ENCODE peak calls at places on chromosomes 5 and 9, in ten cellular contexts. One of them, this sample, is unnamed.

GRCh38 chr5:39580702-39581498 is 156.1 kb upstream of the DAB2 start:
- DNase-seq in NCI-H1092 treated with DMSO at 0.1 percent for 48 hours: no peak
- DNase-seq in NCI-H2081: no peak
- DNase-seq in tibial artery: no peak
- DNase-seq in NCI-H345: no peak
- DNase-seq in stimulated activated naive B cell treated with anti-CD40 and anti-IgM and Interleukin-4, amounts not matched to agents 10 μg/mL and 1 μg/mL and 100 μg/mL, for 72 hours: no peak
- DNase-seq in GM23248: peak; percentile 78
- DNase-seq in fibroblast of the aortic adventitia: peak; percentile 90
- DNase-seq in T-helper 2 cell: no peak
- DNase-seq in CD4-positive, alpha-beta memory T cell: no peak
- DNase-seq in this sample: peak; percentile 43

GRCh38 chr9:125969462-125969861 is 222.3 kb downstream of the PBX3 start:
- DNase-seq in NCI-H1092 treated with DMSO at 0.1 percent for 48 hours: no peak
- DNase-seq in NCI-H2081: no peak
- DNase-seq in tibial artery: no peak
- DNase-seq in NCI-H345: no peak
- DNase-seq in stimulated activated naive B cell treated with anti-CD40 and anti-IgM and Interleukin-4, amounts not matched to agents 10 μg/mL and 1 μg/mL and 100 μg/mL, for 72 hours: no peak
- DNase-seq in GM23248: no peak
- DNase-seq in fibroblast of the aortic adventitia: no peak
- DNase-seq in T-helper 2 cell: no peak
- DNase-seq in CD4-positive, alpha-beta memory T cell: no peak
- DNase-seq in this sample: no peak

GRCh38 chr5:148740966-148741742 is 85.3 kb upstream of the ADRB2 start:
- DNase-seq in NCI-H1092 treated with DMSO at 0.1 percent for 48 hours: peak; percentile 4
- DNase-seq in NCI-H2081: peak; percentile 7
- DNase-seq in tibial artery: no peak
- DNase-seq in NCI-H345: peak; percentile 55
- DNase-seq in stimulated activated naive B cell treated with anti-CD40 and anti-IgM and Interleukin-4, amounts not matched to agents 10 μg/mL and 1 μg/mL and 100 μg/mL, for 72 hours: no peak
- DNase-seq in GM23248: peak; percentile 65
- DNase-seq in fibroblast of the aortic adventitia: peak; percentile 84
- DNase-seq in T-helper 2 cell: no peak
- DNase-seq in CD4-positive, alpha-beta memory T cell: peak; percentile 29
- DNase-seq in this sample: peak; percentile 68

GRCh38 chr5:147187163-147187562 is 47.7 kb upstream of the STK32A start:
- DNase-seq in NCI-H1092 treated with DMSO at 0.1 percent for 48 hours: peak; percentile 22
- DNase-seq in NCI-H2081: no peak
- DNase-seq in tibial artery: no peak
- DNase-seq in NCI-H345: no peak
- DNase-seq in stimulated activated naive B cell treated with anti-CD40 and anti-IgM and Interleukin-4, amounts not matched to agents 10 μg/mL and 1 μg/mL and 100 μg/mL, for 72 hours: no peak
- DNase-seq in GM23248: no peak
- DNase-seq in fibroblast of the aortic adventitia: no peak
- DNase-seq in T-helper 2 cell: no peak
- DNase-seq in CD4-positive, alpha-beta memory T cell: no peak
- DNase-seq in this sample: no peak

GRCh38 chr5:56516936-56517521 is 283.9 kb upstream of the ANKRD55 start:
- DNase-seq in NCI-H1092 treated with DMSO at 0.1 percent for 48 hours: no peak
- DNase-seq in NCI-H2081: no peak
- DNase-seq in tibial artery: no peak
- DNase-seq in NCI-H345: peak; percentile 44
- DNase-seq in stimulated activated naive B cell treated with anti-CD40 and anti-IgM and Interleukin-4, amounts not matched to agents 10 μg/mL and 1 μg/mL and 100 μg/mL, for 72 hours: no peak
- DNase-seq in GM23248: peak; percentile 29
- DNase-seq in fibroblast of the aortic adventitia: no peak
- DNase-seq in T-helper 2 cell: no peak
- DNase-seq in CD4-positive, alpha-beta memory T cell: peak; percentile 31
- DNase-seq in this sample: no peak

GRCh38 chr9:111631071-111631971 is at the start of gene DNAJC25:
- DNase-seq in NCI-H1092 treated with DMSO at 0.1 percent for 48 hours: peak; percentile 98
- DNase-seq in NCI-H2081: peak; percentile 97
- DNase-seq in tibial artery: peak; percentile 98
- DNase-seq in NCI-H345: peak; percentile 99
- DNase-seq in stimulated activated naive B cell treated with anti-CD40 and anti-IgM and Interleukin-4, amounts not matched to agents 10 μg/mL and 1 μg/mL and 100 μg/mL, for 72 hours: peak; percentile 96
- DNase-seq in GM23248: peak; percentile 99
- DNase-seq in fibroblast of the aortic adventitia: peak; percentile 99
- DNase-seq in T-helper 2 cell: peak; percentile 95
- DNase-seq in CD4-positive, alpha-beta memory T cell: peak; percentile 98
- DNase-seq in this sample: peak; percentile 97

GRCh38 chr5:58458851-58459275 is 1.0 kb downstream of the PLK2 start:
- DNase-seq in NCI-H1092 treated with DMSO at 0.1 percent for 48 hours: no peak
- DNase-seq in NCI-H2081: no peak
- DNase-seq in tibial artery: no peak
- DNase-seq in NCI-H345: no peak
- DNase-seq in stimulated activated naive B cell treated with anti-CD40 and anti-IgM and Interleukin-4, amounts not matched to agents 10 μg/mL and 1 μg/mL and 100 μg/mL, for 72 hours: no peak
- DNase-seq in GM23248: peak; percentile 36
- DNase-seq in fibroblast of the aortic adventitia: no peak
- DNase-seq in T-helper 2 cell: no peak
- DNase-seq in CD4-positive, alpha-beta memory T cell: peak; percentile 2
- DNase-seq in this sample: no peak

GRCh38 chr5:41882765-41883164 is 12.5 kb upstream of the OXCT1 start:
- DNase-seq in NCI-H1092 treated with DMSO at 0.1 percent for 48 hours: no peak
- DNase-seq in NCI-H2081: no peak
- DNase-seq in tibial artery: no peak
- DNase-seq in NCI-H345: no peak
- DNase-seq in stimulated activated naive B cell treated with anti-CD40 and anti-IgM and Interleukin-4, amounts not matched to agents 10 μg/mL and 1 μg/mL and 100 μg/mL, for 72 hours: no peak
- DNase-seq in GM23248: no peak
- DNase-seq in fibroblast of the aortic adventitia: no peak
- DNase-seq in T-helper 2 cell: no peak
- DNase-seq in CD4-positive, alpha-beta memory T cell: no peak
- DNase-seq in this sample: no peak

GRCh38 chr9:103867886-103868285 is 226.2 kb upstream of the SMC2 start:
- DNase-seq in NCI-H1092 treated with DMSO at 0.1 percent for 48 hours: no peak
- DNase-seq in NCI-H2081: no peak
- DNase-seq in tibial artery: no peak
- DNase-seq in NCI-H345: no peak
- DNase-seq in stimulated activated naive B cell treated with anti-CD40 and anti-IgM and Interleukin-4, amounts not matched to agents 10 μg/mL and 1 μg/mL and 100 μg/mL, for 72 hours: no peak
- DNase-seq in GM23248: no peak
- DNase-seq in fibroblast of the aortic adventitia: no peak
- DNase-seq in T-helper 2 cell: no peak
- DNase-seq in CD4-positive, alpha-beta memory T cell: no peak
- DNase-seq in this sample: no peak

GRCh38 chr5:74094096-74094778 is 468.2 kb downstream of the ARHGEF28 start:
- DNase-seq in NCI-H1092 treated with DMSO at 0.1 percent for 48 hours: no peak
- DNase-seq in NCI-H2081: no peak
- DNase-seq in tibial artery: no peak
- DNase-seq in NCI-H345: no peak
- DNase-seq in stimulated activated naive B cell treated with anti-CD40 and anti-IgM and Interleukin-4, amounts not matched to agents 10 μg/mL and 1 μg/mL and 100 μg/mL, for 72 hours: no peak
- DNase-seq in GM23248: peak; percentile 8
- DNase-seq in fibroblast of the aortic adventitia: peak; percentile 46
- DNase-seq in T-helper 2 cell: no peak
- DNase-seq in CD4-positive, alpha-beta memory T cell: no peak
- DNase-seq in this sample: peak; percentile 62

GRCh38 chr5:147752666-147753290 is 29.8 kb downstream of the JAKMIP2 start:
- DNase-seq in NCI-H1092 treated with DMSO at 0.1 percent for 48 hours: no peak
- DNase-seq in NCI-H2081: no peak
- DNase-seq in tibial artery: no peak
- DNase-seq in NCI-H345: no peak
- DNase-seq in stimulated activated naive B cell treated with anti-CD40 and anti-IgM and Interleukin-4, amounts not matched to agents 10 μg/mL and 1 μg/mL and 100 μg/mL, for 72 hours: no peak
- DNase-seq in GM23248: no peak
- DNase-seq in fibroblast of the aortic adventitia: no peak
- DNase-seq in T-helper 2 cell: no peak
- DNase-seq in CD4-positive, alpha-beta memory T cell: no peak
- DNase-seq in this sample: no peak

GRCh38 chr5:167944121-167944858 is 347.2 kb upstream of the WWC1 start:
- DNase-seq in NCI-H1092 treated with DMSO at 0.1 percent for 48 hours: no peak
- DNase-seq in NCI-H2081: no peak
- DNase-seq in tibial artery: no peak
- DNase-seq in NCI-H345: no peak
- DNase-seq in stimulated activated naive B cell treated with anti-CD40 and anti-IgM and Interleukin-4, amounts not matched to agents 10 μg/mL and 1 μg/mL and 100 μg/mL, for 72 hours: no peak
- DNase-seq in GM23248: no peak
- DNase-seq in fibroblast of the aortic adventitia: no peak
- DNase-seq in T-helper 2 cell: no peak
- DNase-seq in CD4-positive, alpha-beta memory T cell: no peak
- DNase-seq in this sample: no peak

GRCh38 chr9:85483214-85483613 is 258.5 kb downstream of the AGTPBP1 start:
- DNase-seq in NCI-H1092 treated with DMSO at 0.1 percent for 48 hours: peak; percentile 7
- DNase-seq in NCI-H2081: no peak
- DNase-seq in tibial artery: no peak
- DNase-seq in NCI-H345: no peak
- DNase-seq in stimulated activated naive B cell treated with anti-CD40 and anti-IgM and Interleukin-4, amounts not matched to agents 10 μg/mL and 1 μg/mL and 100 μg/mL, for 72 hours: no peak
- DNase-seq in GM23248: no peak
- DNase-seq in fibroblast of the aortic adventitia: peak; percentile 2
- DNase-seq in T-helper 2 cell: no peak
- DNase-seq in CD4-positive, alpha-beta memory T cell: no peak
- DNase-seq in this sample: no peak

GRCh38 chr5:56148453-56148971 is 84.6 kb downstream of the ANKRD55 start:
- DNase-seq in NCI-H1092 treated with DMSO at 0.1 percent for 48 hours: peak; percentile 60
- DNase-seq in NCI-H2081: no peak
- DNase-seq in tibial artery: no peak
- DNase-seq in NCI-H345: no peak
- DNase-seq in stimulated activated naive B cell treated with anti-CD40 and anti-IgM and Interleukin-4, amounts not matched to agents 10 μg/mL and 1 μg/mL and 100 μg/mL, for 72 hours: peak; percentile 11
- DNase-seq in GM23248: no peak
- DNase-seq in fibroblast of the aortic adventitia: no peak
- DNase-seq in T-helper 2 cell: no peak
- DNase-seq in CD4-positive, alpha-beta memory T cell: peak; percentile 44
- DNase-seq in this sample: no peak

GRCh38 chr5:59042201-59042600 is 459.3 kb downstream of the RAB3C start:
- DNase-seq in NCI-H1092 treated with DMSO at 0.1 percent for 48 hours: no peak
- DNase-seq in NCI-H2081: no peak
- DNase-seq in tibial artery: no peak
- DNase-seq in NCI-H345: no peak
- DNase-seq in stimulated activated naive B cell treated with anti-CD40 and anti-IgM and Interleukin-4, amounts not matched to agents 10 μg/mL and 1 μg/mL and 100 μg/mL, for 72 hours: no peak
- DNase-seq in GM23248: peak; percentile 68
- DNase-seq in fibroblast of the aortic adventitia: peak; percentile 73
- DNase-seq in T-helper 2 cell: no peak
- DNase-seq in CD4-positive, alpha-beta memory T cell: no peak
- DNase-seq in this sample: peak; percentile 79

GRCh38 chr9:91820949-91821880 is 128.8 kb downstream of the ROR2 start:
- DNase-seq in NCI-H1092 treated with DMSO at 0.1 percent for 48 hours: no peak
- DNase-seq in NCI-H2081: no peak
- DNase-seq in tibial artery: no peak
- DNase-seq in NCI-H345: no peak
- DNase-seq in stimulated activated naive B cell treated with anti-CD40 and anti-IgM and Interleukin-4, amounts not matched to agents 10 μg/mL and 1 μg/mL and 100 μg/mL, for 72 hours: no peak
- DNase-seq in GM23248: peak; percentile 88
- DNase-seq in fibroblast of the aortic adventitia: peak; percentile 36
- DNase-seq in T-helper 2 cell: no peak
- DNase-seq in CD4-positive, alpha-beta memory T cell: no peak
- DNase-seq in this sample: no peak

GRCh38 chr5:141681695-141682641 is at the start of gene ARAP3:
- DNase-seq in NCI-H1092 treated with DMSO at 0.1 percent for 48 hours: no peak
- DNase-seq in NCI-H2081: no peak
- DNase-seq in tibial artery: peak; percentile 93
- DNase-seq in NCI-H345: peak; percentile 19
- DNase-seq in stimulated activated naive B cell treated with anti-CD40 and anti-IgM and Interleukin-4, amounts not matched to agents 10 μg/mL and 1 μg/mL and 100 μg/mL, for 72 hours: no peak
- DNase-seq in GM23248: peak; percentile 96
- DNase-seq in fibroblast of the aortic adventitia: peak; percentile 80
- DNase-seq in T-helper 2 cell: peak; percentile 18
- DNase-seq in CD4-positive, alpha-beta memory T cell: no peak
- DNase-seq in this sample: no peak

GRCh38 chr9:118961857-118962256 is 407.4 kb downstream of the BRINP1 start:
- DNase-seq in NCI-H1092 treated with DMSO at 0.1 percent for 48 hours: no peak
- DNase-seq in NCI-H2081: no peak
- DNase-seq in tibial artery: no peak
- DNase-seq in NCI-H345: no peak
- DNase-seq in stimulated activated naive B cell treated with anti-CD40 and anti-IgM and Interleukin-4, amounts not matched to agents 10 μg/mL and 1 μg/mL and 100 μg/mL, for 72 hours: no peak
- DNase-seq in GM23248: peak; percentile 91
- DNase-seq in fibroblast of the aortic adventitia: no peak
- DNase-seq in T-helper 2 cell: no peak
- DNase-seq in CD4-positive, alpha-beta memory T cell: no peak
- DNase-seq in this sample: peak; percentile 70

GRCh38 chr9:86652696-86653095 is 294.6 kb downstream of the GAS1 start:
- DNase-seq in NCI-H1092 treated with DMSO at 0.1 percent for 48 hours: no peak
- DNase-seq in NCI-H2081: no peak
- DNase-seq in tibial artery: no peak
- DNase-seq in NCI-H345: no peak
- DNase-seq in stimulated activated naive B cell treated with anti-CD40 and anti-IgM and Interleukin-4, amounts not matched to agents 10 μg/mL and 1 μg/mL and 100 μg/mL, for 72 hours: no peak
- DNase-seq in GM23248: no peak
- DNase-seq in fibroblast of the aortic adventitia: peak; percentile 13
- DNase-seq in T-helper 2 cell: no peak
- DNase-seq in CD4-positive, alpha-beta memory T cell: no peak
- DNase-seq in this sample: no peak

GRCh38 chr9:137268538-137269201 is 8.9 kb upstream of the TOR4A start:
- DNase-seq in NCI-H1092 treated with DMSO at 0.1 percent for 48 hours: no peak
- DNase-seq in NCI-H2081: no peak
- DNase-seq in tibial artery: no peak
- DNase-seq in NCI-H345: no peak
- DNase-seq in stimulated activated naive B cell treated with anti-CD40 and anti-IgM and Interleukin-4, amounts not matched to agents 10 μg/mL and 1 μg/mL and 100 μg/mL, for 72 hours: no peak
- DNase-seq in GM23248: no peak
- DNase-seq in fibroblast of the aortic adventitia: no peak
- DNase-seq in T-helper 2 cell: no peak
- DNase-seq in CD4-positive, alpha-beta memory T cell: no peak
- DNase-seq in this sample: no peak

GRCh38 chr9:114223564-114224246 is 68.4 kb downstream of the COL27A1 start:
- DNase-seq in NCI-H1092 treated with DMSO at 0.1 percent for 48 hours: no peak
- DNase-seq in NCI-H2081: no peak
- DNase-seq in tibial artery: no peak
- DNase-seq in NCI-H345: no peak
- DNase-seq in stimulated activated naive B cell treated with anti-CD40 and anti-IgM and Interleukin-4, amounts not matched to agents 10 μg/mL and 1 μg/mL and 100 μg/mL, for 72 hours: no peak
- DNase-seq in GM23248: peak; percentile 80
- DNase-seq in fibroblast of the aortic adventitia: peak; percentile 44
- DNase-seq in T-helper 2 cell: no peak
- DNase-seq in CD4-positive, alpha-beta memory T cell: no peak
- DNase-seq in this sample: no peak

GRCh38 chr9:121333950-121334773 is 35.9 kb downstream of the STOM start:
- DNase-seq in NCI-H1092 treated with DMSO at 0.1 percent for 48 hours: no peak
- DNase-seq in NCI-H2081: no peak
- DNase-seq in tibial artery: no peak
- DNase-seq in NCI-H345: no peak
- DNase-seq in stimulated activated naive B cell treated with anti-CD40 and anti-IgM and Interleukin-4, amounts not matched to agents 10 μg/mL and 1 μg/mL and 100 μg/mL, for 72 hours: no peak
- DNase-seq in GM23248: no peak
- DNase-seq in fibroblast of the aortic adventitia: no peak
- DNase-seq in T-helper 2 cell: no peak
- DNase-seq in CD4-positive, alpha-beta memory T cell: no peak
- DNase-seq in this sample: no peak

GRCh38 chr5:119275146-119275872 is 80.5 kb upstream of the TNFAIP8 start:
- DNase-seq in NCI-H1092 treated with DMSO at 0.1 percent for 48 hours: no peak
- DNase-seq in NCI-H2081: no peak
- DNase-seq in tibial artery: no peak
- DNase-seq in NCI-H345: no peak
- DNase-seq in stimulated activated naive B cell treated with anti-CD40 and anti-IgM and Interleukin-4, amounts not matched to agents 10 μg/mL and 1 μg/mL and 100 μg/mL, for 72 hours: no peak
- DNase-seq in GM23248: peak; percentile 55
- DNase-seq in fibroblast of the aortic adventitia: peak; percentile 49
- DNase-seq in T-helper 2 cell: no peak
- DNase-seq in CD4-positive, alpha-beta memory T cell: no peak
- DNase-seq in this sample: no peak

GRCh38 chr9:130944510-130945058 is 5.5 kb upstream of the FIBCD1 start:
- DNase-seq in NCI-H1092 treated with DMSO at 0.1 percent for 48 hours: no peak
- DNase-seq in NCI-H2081: no peak
- DNase-seq in tibial artery: no peak
- DNase-seq in NCI-H345: peak; percentile 35
- DNase-seq in stimulated activated naive B cell treated with anti-CD40 and anti-IgM and Interleukin-4, amounts not matched to agents 10 μg/mL and 1 μg/mL and 100 μg/mL, for 72 hours: no peak
- DNase-seq in GM23248: no peak
- DNase-seq in fibroblast of the aortic adventitia: no peak
- DNase-seq in T-helper 2 cell: no peak
- DNase-seq in CD4-positive, alpha-beta memory T cell: no peak
- DNase-seq in this sample: no peak

GRCh38 chr9:129850821-129851540 is 15.7 kb downstream of the USP20 start:
- DNase-seq in NCI-H1092 treated with DMSO at 0.1 percent for 48 hours: no peak
- DNase-seq in NCI-H2081: no peak
- DNase-seq in tibial artery: no peak
- DNase-seq in NCI-H345: no peak
- DNase-seq in stimulated activated naive B cell treated with anti-CD40 and anti-IgM and Interleukin-4, amounts not matched to agents 10 μg/mL and 1 μg/mL and 100 μg/mL, for 72 hours: no peak
- DNase-seq in GM23248: no peak
- DNase-seq in fibroblast of the aortic adventitia: peak; percentile 74
- DNase-seq in T-helper 2 cell: no peak
- DNase-seq in CD4-positive, alpha-beta memory T cell: no peak
- DNase-seq in this sample: no peak

GRCh38 chr5:80275347-80275746 is 19.5 kb upstream of the SERINC5 start:
- DNase-seq in NCI-H1092 treated with DMSO at 0.1 percent for 48 hours: peak; percentile 10
- DNase-seq in NCI-H2081: peak; percentile 17
- DNase-seq in tibial artery: no peak
- DNase-seq in NCI-H345: peak; percentile 20
- DNase-seq in stimulated activated naive B cell treated with anti-CD40 and anti-IgM and Interleukin-4, amounts not matched to agents 10 μg/mL and 1 μg/mL and 100 μg/mL, for 72 hours: no peak
- DNase-seq in GM23248: peak; percentile 16
- DNase-seq in fibroblast of the aortic adventitia: peak; percentile 38
- DNase-seq in T-helper 2 cell: no peak
- DNase-seq in CD4-positive, alpha-beta memory T cell: peak; percentile 35
- DNase-seq in this sample: no peak

GRCh38 chr9:16544842-16545241 is 325.6 kb downstream of the BNC2 start:
- DNase-seq in NCI-H1092 treated with DMSO at 0.1 percent for 48 hours: no peak
- DNase-seq in NCI-H2081: no peak
- DNase-seq in tibial artery: no peak
- DNase-seq in NCI-H345: no peak
- DNase-seq in stimulated activated naive B cell treated with anti-CD40 and anti-IgM and Interleukin-4, amounts not matched to agents 10 μg/mL and 1 μg/mL and 100 μg/mL, for 72 hours: no peak
- DNase-seq in GM23248: no peak
- DNase-seq in fibroblast of the aortic adventitia: no peak
- DNase-seq in T-helper 2 cell: no peak
- DNase-seq in CD4-positive, alpha-beta memory T cell: no peak
- DNase-seq in this sample: no peak

GRCh38 chr9:89495824-89496555 is 1.9 kb downstream of the SEMA4D start:
- DNase-seq in NCI-H1092 treated with DMSO at 0.1 percent for 48 hours: no peak
- DNase-seq in NCI-H2081: no peak
- DNase-seq in tibial artery: no peak
- DNase-seq in NCI-H345: no peak
- DNase-seq in stimulated activated naive B cell treated with anti-CD40 and anti-IgM and Interleukin-4, amounts not matched to agents 10 μg/mL and 1 μg/mL and 100 μg/mL, for 72 hours: no peak
- DNase-seq in GM23248: no peak
- DNase-seq in fibroblast of the aortic adventitia: no peak
- DNase-seq in T-helper 2 cell: no peak
- DNase-seq in CD4-positive, alpha-beta memory T cell: no peak
- DNase-seq in this sample: no peak

This sample was measured in astrocyte of the cerebellum.